ENCODE peak calls at places on chromosome 6, in four cellular contexts. U is adrenal gland, V is HepG2, M is uterus. I is an unnamed sample. For H3K4me1, the result is how much of the 10 kb centered on the place peaks cover.

GRCh38 chr6:160063771-160064413 is 57.7 kb upstream of the SLC22A1 start:
- DNase-seq in U (no peak), V (no peak), M (no peak), I (no peak)

GRCh38 chr6:11140061-11140460 is 28.5 kb upstream of the ERVFRD-1 start:
- DNase-seq in U (no peak), V (no peak), M (no peak), I (no peak)

GRCh38 chr6:113644861-113645575 is 212.1 kb upstream of the MARCKS start:
- DNase-seq in U (no peak), V (peak), M (no peak), I (no peak)

GRCh38 chr6:44733868-44734267 is 346.4 kb downstream of the CDC5L start:
- DNase-seq in U (peak), V (no peak), M (peak), I (no peak)

GRCh38 chr6:52482903-52483670 is 62.9 kb downstream of the EFHC1 start:
- DNase-seq in U (no peak), V (peak), M (no peak), I (no peak)

GRCh38 chr6:122947355-122947754 is 48.7 kb upstream of the CLVS2 start:
- DNase-seq in U (no peak), V (no peak), M (no peak), I (peak)

GRCh38 chr6:117676577-117677218 is 1.4 kb downstream of the NUS1 start:
- DNase-seq in U (no peak), V (no peak), M (no peak), I (no peak)

GRCh38 chr6:158599635-158600034 is 39.7 kb downstream of the TMEM181 start:
- DNase-seq in U (no peak), V (no peak), M (no peak), I (no peak)

GRCh38 chr6:75376347-75377024 is 91.9 kb upstream of the TMEM30A start:
- DNase-seq in U (no peak), V (no peak), M (no peak), I (peak)

GRCh38 chr6:169428532-169428931 is 174.9 kb upstream of the THBS2 start:
- DNase-seq in U (no peak), V (no peak), M (peak), I (no peak)

GRCh38 chr6:106098383-106099234 is 12.5 kb downstream of the PRDM1 start:
- DNase-seq in U (no peak), V (no peak), M (no peak), I (peak)

GRCh38 chr6:34657307-34657978 is 39.1 kb downstream of the ILRUN start:
- DNase-seq in U (peak), V (peak), M (peak), I (peak)

GRCh38 chr6:54865091-54865631 is 18.6 kb downstream of the FAM83B start:
- DNase-seq in U (no peak), V (no peak), M (no peak), I (no peak)

GRCh38 chr6:31972709-31973350 is 892 bp upstream of the DXO start:
- DNase-seq in U (peak), V (no peak), M (no peak), I (peak)

GRCh38 chr6:21159465-21159864 is 434.1 kb upstream of the SOX4 start:
- DNase-seq in U (no peak), V (no peak), M (no peak), I (no peak)

GRCh38 chr6:166561766-166562165 is 24.7 kb downstream of the RAMACL start:
- DNase-seq in U (no peak), V (peak), M (peak), I (no peak)

GRCh38 chr6:161079566-161080262 is 88.1 kb downstream of the MAP3K4 start:
- DNase-seq in U (no peak), V (no peak), M (no peak), I (no peak)

GRCh38 chr6:142843344-142843743 is 101.6 kb downstream of the HIVEP2 start:
- DNase-seq in U (no peak), V (no peak), M (no peak), I (no peak)

GRCh38 chr6:100456881-100457220 is 7.9 kb downstream of the SIM1 start:
- DNase-seq in U (no peak), V (no peak), M (no peak), I (no peak)

GRCh38 chr6:33886673-33887144 is 82.9 kb upstream of the MLN start:
- DNase-seq in U (no peak), V (no peak), M (peak), I (peak)

GRCh38 chr6:139722540-139722939 is 348.1 kb upstream of the CITED2 start:
- DNase-seq in U (no peak), V (no peak), M (no peak), I (no peak)

GRCh38 chr6:41272591-41273175 is 13.8 kb downstream of the TREM1 start:
- DNase-seq in U (no peak), V (no peak), M (no peak), I (no peak)

GRCh38 chr6:105713474-105714118 is 310.7 kb upstream of the PREP start:
- DNase-seq in U (no peak), V (no peak), M (no peak), I (no peak)

GRCh38 chr6:139336488-139336887 is 38.0 kb downstream of the CITED2 start:
- DNase-seq in U (peak), V (no peak), M (no peak), I (no peak)

GRCh38 chr6:144731229-144731628 is 446.1 kb downstream of the UTRN start:
- DNase-seq in U (no peak), V (no peak), M (no peak), I (no peak)

GRCh38 chr6:71977860-71978259 is 91.5 kb downstream of the RIMS1 start:
- DNase-seq in U (no peak), V (no peak), M (no peak), I (no peak)

GRCh38 chr6:169409742-169410312 is 156.2 kb upstream of the THBS2 start:
- DNase-seq in U (no peak), V (no peak), M (no peak), I (no peak)

GRCh38 chr6:165376100-165376499 is 66.7 kb upstream of the C6orf118 start:
- DNase-seq in U (no peak), V (no peak), M (no peak), I (no peak)

DNA sequence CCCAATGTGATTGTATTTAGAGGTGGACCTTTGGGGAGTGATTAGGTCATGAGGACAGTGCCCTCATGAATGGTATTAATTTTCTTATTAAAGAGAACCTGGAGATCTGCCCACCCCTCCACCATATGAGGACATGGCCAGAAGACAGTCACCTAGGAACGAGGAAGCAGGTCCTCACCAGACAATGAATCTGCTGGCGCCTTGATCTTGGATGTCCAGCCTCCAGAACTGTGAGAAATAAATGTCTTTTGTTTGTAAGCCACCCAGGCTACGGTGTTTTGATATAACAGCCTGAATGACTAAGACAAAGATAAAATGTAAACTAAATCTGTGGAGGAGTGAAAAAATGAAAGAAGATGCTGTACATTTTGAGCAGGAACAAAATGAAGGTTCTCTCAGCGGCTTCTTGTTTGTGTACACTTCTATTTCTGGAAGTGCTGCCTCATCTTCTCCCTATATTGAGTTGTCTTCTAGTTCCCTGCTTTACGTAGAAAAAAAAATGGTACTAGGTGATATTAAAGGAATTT is 1.5 kb upstream of the IPCEF1 start:
- DNase-seq in U (no peak), V (no peak), M (no peak), I (no peak)
- H3K4me1 ChIP-seq in U (under half), V (under half), M (under half), I (under half)

DNA sequence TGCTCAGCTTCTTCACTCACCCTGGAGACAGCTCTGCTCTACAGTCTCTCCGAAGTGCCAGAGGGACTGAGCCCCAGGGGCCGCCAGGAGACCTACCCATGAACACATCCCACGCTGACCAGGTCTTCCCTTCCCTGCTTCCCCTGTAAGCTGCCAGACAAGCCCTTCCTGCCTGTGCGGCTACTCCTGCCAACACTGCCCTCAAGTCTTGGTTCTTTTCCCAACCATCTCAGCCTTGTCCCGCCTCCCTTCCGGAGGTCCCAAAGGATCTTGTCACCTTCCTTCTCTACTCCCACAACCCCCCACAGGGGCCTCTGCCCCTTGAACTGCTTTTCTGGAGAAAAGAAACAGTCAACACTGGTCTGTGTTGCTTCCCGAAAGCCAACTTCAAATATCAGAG is 15.0 kb downstream of the CPNE5 start:
- DNase-seq in U (no peak), V (no peak), M (no peak), I (peak)
- H3K4me1 ChIP-seq in U (under half), V (half or more), M (under half), I (half or more)

GRCh38 chr6:3231213-3232016 is 4.0 kb upstream of the TUBB2B start:
- DNase-seq in U (peak), V (peak), M (peak), I (peak)
- H3K4me1 ChIP-seq in U (under half), V (half or more), M (under half), I (under half)

GRCh38 chr6:36787210-36787609 is 52.0 kb downstream of the CPNE5 start:
- DNase-seq in U (no peak), V (no peak), M (no peak), I (no peak)

GRCh38 chr6:36783603-36784378 is 55.5 kb downstream of the CPNE5 start:
- DNase-seq in U (no peak), V (no peak), M (no peak), I (no peak)

GRCh38 chr6:36784379-36784636 is 54.9 kb downstream of the CPNE5 start:
- DNase-seq in U (no peak), V (no peak), M (no peak), I (no peak)

GRCh38 chr6:36788186-36788585 is 51.1 kb downstream of the CPNE5 start:
- DNase-seq in U (no peak), V (no peak), M (no peak), I (no peak)

GRCh38 chr6:36786055-36786675 is 53.1 kb downstream of the CPNE5 start:
- DNase-seq in U (no peak), V (no peak), M (no peak), I (no peak)
- H3K4me1 ChIP-seq in U (under half), V (under half), M (under half), I (under half)

GRCh38 chr6:30881392-30881986 is 2.8 kb upstream of the DDR1 start:
- DNase-seq in U (no peak), V (no peak), M (no peak), I (no peak)

GRCh38 chr6:30881987-30882763 is 2.1 kb upstream of the DDR1 start:
- DNase-seq in U (peak), V (no peak), M (no peak), I (no peak)

GRCh38 chr6:30883476-30883742 is 910 bp upstream of the DDR1 start:
- DNase-seq in U (no peak), V (no peak), M (no peak), I (no peak)

GRCh38 chr6:30883743-30884520 is at the start of gene DDR1:
- DNase-seq in U (peak), V (peak), M (peak), I (no peak)

DNA sequence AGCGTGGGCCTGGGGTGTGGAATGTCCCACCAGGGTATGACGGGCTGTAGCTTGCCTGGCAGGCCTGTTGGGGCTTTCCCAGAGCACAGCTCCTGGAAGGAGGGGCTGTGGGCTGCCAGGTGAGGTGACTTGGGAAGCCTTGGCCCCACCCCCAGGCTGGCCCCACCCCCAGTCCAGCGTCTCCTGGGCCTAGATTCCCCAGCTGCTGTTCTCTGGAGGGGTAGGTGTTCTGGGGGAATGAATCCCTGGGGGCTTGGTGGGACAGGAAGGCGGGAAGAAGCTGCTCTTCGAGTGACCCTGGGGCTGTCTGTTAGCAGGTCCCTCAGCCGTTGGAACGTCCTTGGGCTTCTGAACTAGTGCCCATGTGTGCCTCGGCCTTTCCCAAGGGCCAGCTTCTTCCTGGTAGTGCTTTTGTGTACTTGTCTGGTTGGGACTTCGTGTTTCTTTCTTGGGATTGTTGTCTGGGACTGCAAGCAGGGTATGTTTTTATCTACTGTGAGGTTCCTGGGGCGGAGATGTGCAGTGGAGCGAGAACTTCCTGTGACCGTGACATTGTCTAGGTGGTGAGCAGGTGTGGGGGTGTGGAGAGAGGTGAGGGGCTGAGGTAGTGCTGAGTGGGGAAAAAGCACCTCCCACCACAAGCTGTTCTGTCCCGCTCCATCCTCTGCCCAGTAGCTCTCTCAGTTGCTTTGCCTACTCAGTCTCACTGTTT is 1.4 kb upstream of the DDR1 start:
- DNase-seq in U (peak), V (no peak), M (no peak), I (no peak)
- H3K4me1 ChIP-seq in U (under half), V (half or more), M (under half), I (under half)

DNA sequence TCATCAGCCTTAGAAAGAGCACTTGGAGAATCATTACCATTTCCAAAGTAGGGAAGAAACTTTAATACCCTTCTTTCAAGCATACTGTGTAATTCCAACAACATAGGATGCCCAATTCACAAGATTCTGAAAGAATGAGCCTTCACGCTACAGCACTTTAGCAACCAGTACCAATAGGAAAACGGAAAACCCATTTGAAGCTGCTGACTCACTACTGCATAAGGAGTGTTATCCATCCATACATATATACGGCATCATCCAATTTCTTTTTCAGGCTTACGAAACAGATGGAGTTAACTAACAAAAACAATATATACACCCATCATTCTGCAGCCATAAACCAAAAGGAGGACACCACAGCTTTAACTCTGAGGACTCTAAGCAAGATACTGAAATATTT is 25.0 kb downstream of the FYN start:
- DNase-seq in U (no peak), V (no peak), M (no peak), I (no peak)
- H3K4me1 ChIP-seq in U (under half), V (under half), M (under half), I (under half)

I was measured in endothelial cell of umbilical vein.